ENCODE peak calls at places on chromosome 10, in four cellular contexts. One of them, this sample, is unnamed.

GRCh38 chr10:68543004-68543918 is 15.9 kb upstream of the SLC25A16 start:
- DNase-seq in body of pancreas: no peak
- DNase-seq in heart right ventricle: no peak
- DNase-seq in HEK293T: no peak
- DNase-seq in this sample: no peak

GRCh38 chr10:132707121-132707775 is 78.7 kb downstream of the NKX6-2 start:
- DNase-seq in body of pancreas: no peak
- DNase-seq in HEK293T: no peak
- DNase-seq in heart right ventricle: no peak
- DNase-seq in this sample: peak; percentile 70

GRCh38 chr10:117775478-117775877 is 232.9 kb downstream of the EMX2 start:
- DNase-seq in body of pancreas: no peak
- DNase-seq in HEK293T: no peak
- DNase-seq in heart right ventricle: no peak
- DNase-seq in this sample: no peak

GRCh38 chr10:97903128-97904025 is 53.7 kb downstream of the GOLGA7B start:
- DNase-seq in HEK293T: no peak
- DNase-seq in heart right ventricle: no peak
- DNase-seq in body of pancreas: no peak
- DNase-seq in this sample: no peak

GRCh38 chr10:28991738-28992270 is 297.1 kb upstream of the LYZL1 start:
- DNase-seq in body of pancreas: peak; percentile 40
- DNase-seq in heart right ventricle: peak; percentile 32
- DNase-seq in HEK293T: peak; percentile 53
- DNase-seq in this sample: no peak

GRCh38 chr10:11335167-11335652 is 276.2 kb downstream of the USP6NL start:
- DNase-seq in heart right ventricle: no peak
- DNase-seq in HEK293T: no peak
- DNase-seq in body of pancreas: no peak
- DNase-seq in this sample: no peak

GRCh38 chr10:83692196-83692595 is 447.1 kb upstream of the GHITM start:
- DNase-seq in body of pancreas: no peak
- DNase-seq in heart right ventricle: no peak
- DNase-seq in HEK293T: no peak
- DNase-seq in this sample: no peak

GRCh38 chr10:34759837-34760215 is 55.3 kb downstream of the PARD3 start:
- DNase-seq in body of pancreas: no peak
- DNase-seq in heart right ventricle: no peak
- DNase-seq in HEK293T: no peak
- DNase-seq in this sample: no peak

GRCh38 chr10:47137311-47137851 is 162.6 kb upstream of the GDF10 start:
- DNase-seq in HEK293T: no peak
- DNase-seq in heart right ventricle: no peak
- DNase-seq in body of pancreas: no peak
- DNase-seq in this sample: no peak

GRCh38 chr10:79044036-79044664 is 24.6 kb upstream of the ZMIZ1 start:
- DNase-seq in HEK293T: no peak
- DNase-seq in heart right ventricle: no peak
- DNase-seq in body of pancreas: no peak
- DNase-seq in this sample: peak; percentile 21

GRCh38 chr10:126384269-126384873 is 3.9 kb downstream of the ADAM12 start:
- DNase-seq in heart right ventricle: no peak
- DNase-seq in HEK293T: no peak
- DNase-seq in body of pancreas: no peak
- DNase-seq in this sample: no peak

GRCh38 chr10:129046074-129046681 is 420.9 kb upstream of the MGMT start:
- DNase-seq in body of pancreas: no peak
- DNase-seq in heart right ventricle: no peak
- DNase-seq in HEK293T: no peak
- DNase-seq in this sample: no peak

GRCh38 chr10:91528080-91528479 is 104.8 kb downstream of the PPP1R3C start:
- DNase-seq in HEK293T: no peak
- DNase-seq in heart right ventricle: no peak
- DNase-seq in body of pancreas: peak; percentile 78
- DNase-seq in this sample: no peak

GRCh38 chr10:60425392-60426110 is 35.9 kb upstream of the ANK3 start:
- DNase-seq in HEK293T: no peak
- DNase-seq in heart right ventricle: no peak
- DNase-seq in body of pancreas: no peak
- DNase-seq in this sample: no peak

GRCh38 chr10:29140991-29141390 is 147.9 kb upstream of the LYZL1 start:
- DNase-seq in body of pancreas: no peak
- DNase-seq in heart right ventricle: no peak
- DNase-seq in HEK293T: no peak
- DNase-seq in this sample: no peak

GRCh38 chr10:48577158-48577557 is 27.7 kb downstream of the ARHGAP22 start:
- DNase-seq in body of pancreas: peak; percentile 25
- DNase-seq in heart right ventricle: no peak
- DNase-seq in HEK293T: no peak
- DNase-seq in this sample: no peak

GRCh38 chr10:124878457-124878739 is 63.5 kb upstream of the ZRANB1 start:
- DNase-seq in HEK293T: no peak
- DNase-seq in body of pancreas: no peak
- DNase-seq in heart right ventricle: no peak
- DNase-seq in this sample: no peak

GRCh38 chr10:38094923-38095574 is 912 bp downstream of the ZNF37A start:
- DNase-seq in heart right ventricle: no peak
- DNase-seq in HEK293T: peak; percentile 3
- DNase-seq in body of pancreas: no peak
- DNase-seq in this sample: no peak

GRCh38 chr10:4144802-4145201 is 359.8 kb upstream of the KLF6 start:
- DNase-seq in heart right ventricle: no peak
- DNase-seq in HEK293T: no peak
- DNase-seq in body of pancreas: no peak
- DNase-seq in this sample: no peak

GRCh38 chr10:128852449-128852848 is 614.6 kb upstream of the MGMT start:
- DNase-seq in heart right ventricle: no peak
- DNase-seq in HEK293T: no peak
- DNase-seq in body of pancreas: no peak
- DNase-seq in this sample: no peak

GRCh38 chr10:97870990-97871389 is 21.3 kb downstream of the GOLGA7B start:
- DNase-seq in HEK293T: no peak
- DNase-seq in body of pancreas: no peak
- DNase-seq in heart right ventricle: no peak
- DNase-seq in this sample: no peak

GRCh38 chr10:31910016-31910415 is 18.6 kb downstream of the ARHGAP12 start:
- DNase-seq in heart right ventricle: no peak
- DNase-seq in body of pancreas: no peak
- DNase-seq in HEK293T: no peak
- DNase-seq in this sample: no peak

GRCh38 chr10:72234560-72235095 is 18.6 kb upstream of the ASCC1 start:
- DNase-seq in HEK293T: no peak
- DNase-seq in body of pancreas: peak; percentile 94
- DNase-seq in heart right ventricle: no peak
- DNase-seq in this sample: no peak

This sample was measured in aorta.